ENCODE peak calls at places on chromosomes 13 and 19, in eight cellular contexts. X is neural crest cell, F is lower leg skin, U is neural progenitor cell, C is fibroblast of villous mesenchyme, M is foreskin fibroblast, S is transverse colon, J is B cell. G is an unnamed sample.

GRCh38 chr19:45103625-45104319 is 10.8 kb downstream of the PPP1R37 start:
- DNase-seq in C (no peak), X (no peak), F (no peak), U (peak; percentile 94), S (no peak), M (no peak), J (peak; percentile 60), G (no peak)

GRCh38 chr19:42628411-42629135 is 33.8 kb upstream of the CEACAM8 start:
- DNase-seq in X (no peak), F (no peak), J (no peak), M (peak; percentile 50), C (no peak), U (no peak), S (no peak), G (no peak)

GRCh38 chr13:77507931-77508776 is 27.4 kb upstream of the SCEL start:
- DNase-seq in J (no peak), F (no peak), S (no peak), U (no peak), M (peak; percentile 78), X (no peak), C (peak; percentile 61), G (no peak)

GRCh38 chr19:1269478-1270167 is 491 bp downstream of the CIRBP start:
- DNase-seq in F (peak; percentile 82), J (peak; percentile 97), U (peak; percentile 95), C (peak; percentile 84), X (peak; percentile 82), M (peak; percentile 84), S (peak; percentile 89), G (peak; percentile 77)

GRCh38 chr19:31355330-31356289 is 6.4 kb upstream of the TSHZ3 start:
- DNase-seq in J (no peak), C (no peak), U (peak; percentile 67), X (no peak), M (no peak), S (no peak), F (no peak), G (no peak)

GRCh38 chr19:51034704-51035103 is at the start of gene KLK12:
- DNase-seq in F (no peak), S (no peak), U (no peak), X (no peak), M (no peak), C (no peak), J (no peak), G (no peak)

GRCh38 chr13:111945086-111945485 is 121.9 kb upstream of the SOX1 start:
- DNase-seq in F (no peak), M (no peak), S (no peak), C (no peak), U (no peak), X (no peak), J (no peak), G (no peak)

GRCh38 chr13:25378528-25378927 is 6.8 kb downstream of the ATP8A2 start:
- DNase-seq in X (no peak), U (no peak), J (no peak), S (no peak), C (no peak), F (no peak), M (no peak), G (no peak)

GRCh38 chr13:78121459-78122348 is 203.1 kb upstream of the EDNRB start:
- DNase-seq in J (peak; percentile 15), U (peak; percentile 65), C (peak; percentile 79), M (peak; percentile 24), S (peak; percentile 16), F (no peak), X (peak; percentile 50), G (no peak)

GRCh38 chr19:803686-804418 is 6.6 kb downstream of the PTBP1 start:
- DNase-seq in J (peak; percentile 52), F (no peak), U (no peak), M (no peak), X (no peak), C (no peak), S (no peak), G (no peak)

GRCh38 chr19:41997121-41997850 is 3.3 kb upstream of the ATP1A3 start:
- DNase-seq in S (peak; percentile 32), F (no peak), J (peak; percentile 86), U (peak; percentile 90), C (peak; percentile 35), X (peak; percentile 61), M (peak; percentile 11), G (peak; percentile 58)

GRCh38 chr19:7562646-7563393 is 27.3 kb downstream of the PNPLA6 start:
- DNase-seq in X (no peak), F (no peak), M (no peak), J (no peak), S (no peak), U (peak; percentile 50), C (peak; percentile 6), G (no peak)

GRCh38 chr13:48291730-48292129 is 11.8 kb upstream of the RB1 start:
- DNase-seq in J (no peak), U (no peak), S (no peak), C (peak; percentile 12), F (no peak), X (no peak), M (no peak), G (no peak)

GRCh38 chr13:36453518-36453917 is 21.2 kb downstream of the CCNA1 start:
- DNase-seq in F (no peak), X (no peak), C (no peak), S (no peak), J (no peak), U (peak; percentile 45), M (no peak), G (no peak)

GRCh38 chr13:36847541-36848045 is 28.6 kb downstream of the RFXAP start:
- DNase-seq in J (no peak), C (no peak), M (no peak), F (no peak), U (no peak), S (no peak), X (no peak), G (no peak)

GRCh38 chr13:72150502-72150901 is 283.5 kb upstream of the DACH1 start:
- DNase-seq in S (no peak), J (no peak), U (no peak), X (no peak), C (no peak), F (no peak), M (no peak), G (no peak)

GRCh38 chr13:97328222-97328790 is 105.7 kb upstream of the RAP2A start:
- DNase-seq in U (peak; percentile 90), J (no peak), X (no peak), S (no peak), M (peak; percentile 55), F (no peak), C (peak; percentile 74), G (no peak)

GRCh38 chr13:108315955-108316354 is 46.4 kb downstream of the TNFSF13B start:
- DNase-seq in X (no peak), F (no peak), J (no peak), M (no peak), S (no peak), U (no peak), C (no peak), G (no peak)

GRCh38 chr13:108315273-108315672 is 45.8 kb downstream of the TNFSF13B start:
- DNase-seq in S (no peak), U (no peak), C (no peak), M (no peak), J (no peak), F (no peak), X (no peak), G (no peak)

DNA sequence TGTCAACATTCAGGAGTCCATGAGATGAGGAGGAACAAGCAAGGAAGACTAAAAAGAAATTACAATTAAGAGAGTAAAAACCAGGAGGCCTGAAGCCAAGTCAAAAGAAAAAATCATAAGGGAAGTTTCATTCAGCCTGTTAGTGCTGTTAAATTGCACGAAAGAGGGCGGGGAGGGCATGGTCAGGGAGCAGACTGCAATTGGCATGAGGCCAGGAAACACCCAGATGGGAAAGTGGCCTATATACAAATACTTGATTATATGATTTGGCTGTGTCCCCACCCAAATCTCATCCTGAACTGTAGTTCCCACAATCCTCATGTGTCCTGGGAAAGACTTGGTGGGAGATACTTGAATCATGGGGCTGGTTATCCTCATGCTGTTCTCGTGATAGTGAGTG is 43.9 kb downstream of the TNFSF13B start:
- DNase-seq in J (no peak), U (no peak), M (no peak), X (no peak), S (no peak), C (no peak), F (no peak), G (no peak)
- TF ChIP-seq CTCF in J (no peak), U (no peak), M (no peak), X (no peak), S (no peak), C (no peak), F (no peak), G (no peak)

GRCh38 chr19:47002106-47002766 is 17.4 kb upstream of the NPAS1 start:
- DNase-seq in M (no peak), C (no peak), J (no peak), S (peak; percentile 40), X (no peak), F (no peak), U (no peak), G (no peak)
- TF ChIP-seq CTCF in M (no peak), C (no peak), J (no peak), S (peak; percentile 40), X (no peak), F (no peak), U (no peak), G (no peak)

GRCh38 chr13:60959427-60959826 is 456.2 kb downstream of the PCDH20 start:
- DNase-seq in X (no peak), S (no peak), U (no peak), J (no peak), M (no peak), C (no peak), F (no peak), G (no peak)

DNA sequence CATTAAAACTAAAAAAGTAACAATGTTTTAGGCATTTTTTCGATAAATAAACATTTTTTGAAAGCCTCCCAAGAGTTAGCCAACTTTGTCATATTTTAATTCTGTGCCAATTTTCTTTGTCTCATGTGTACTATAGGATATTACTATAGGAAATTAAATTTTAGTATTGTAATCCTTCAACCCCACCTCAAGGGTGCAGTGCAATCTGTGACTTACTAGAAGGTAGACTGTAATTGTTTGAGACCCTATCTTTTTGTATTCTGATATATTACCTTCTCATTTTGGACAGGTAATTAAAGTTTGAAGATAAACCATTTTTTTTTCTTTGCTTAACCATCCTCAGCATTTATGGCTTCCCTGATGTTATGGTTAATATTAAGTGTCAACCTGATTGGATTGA is 457.8 kb downstream of the PCDH20 start:
- DNase-seq in J (no peak), U (no peak), S (no peak), C (no peak), F (no peak), M (no peak), X (no peak), G (no peak)
- TF ChIP-seq CTCF in J (no peak), U (peak; percentile 17), S (no peak), C (no peak), F (no peak), M (no peak), X (no peak), G (no peak)

GRCh38 chr13:79445968-79446645 is 34.8 kb upstream of the NDFIP2 start:
- DNase-seq in J (no peak), M (no peak), F (no peak), X (no peak), S (no peak), C (no peak), U (peak; percentile 47), G (no peak)
- TF ChIP-seq CTCF in J (no peak), M (no peak), F (no peak), X (no peak), S (no peak), C (no peak), U (no peak), G (no peak)